ENCODE peak calls at places on chromosomes 5 and 9, in nine cellular contexts. C is ovary, J is MM.1S, Z is GM23338, T is Peyer's patch, E is HCT116, F is fibroblast of the aortic adventitia, D is heart left ventricle, N is transverse colon. H is an unnamed sample.

GRCh38 chr5:75567710-75568109 is 43.5 kb upstream of the ANKDD1B start:
- DNase-seq in C (no peak), J (no peak), Z (no peak), T (no peak), E (peak), F (peak), D (no peak), N (no peak), H (peak)

GRCh38 chr5:40410231-40410861 is 269.4 kb upstream of the PTGER4 start:
- DNase-seq in C (no peak), J (no peak), Z (no peak), T (peak), E (no peak), F (peak), D (no peak), N (no peak), H (peak)

GRCh38 chr5:54390015-54390414 is 65.5 kb upstream of the HSPB3 start:
- DNase-seq in C (no peak), J (no peak), Z (no peak), T (no peak), E (peak), F (peak), D (no peak), N (peak), H (peak)

GRCh38 chr5:133569347-133569746 is 43.0 kb downstream of the FSTL4 start:
- DNase-seq in C (no peak), J (no peak), Z (no peak), T (no peak), E (no peak), F (peak), D (no peak), N (no peak), H (peak)

GRCh38 chr5:113114559-113114958 is 138.0 kb downstream of the DCP2 start:
- DNase-seq in C (no peak), J (no peak), Z (no peak), T (no peak), E (no peak), F (no peak), D (no peak), N (no peak), H (no peak)

GRCh38 chr9:92970467-92970923 is 23.2 kb downstream of the FGD3 start:
- DNase-seq in C (no peak), J (no peak), Z (peak), T (no peak), E (no peak), F (peak), D (no peak), N (no peak), H (peak)

GRCh38 chr9:129626944-129627297 is 958 bp downstream of the NTMT1 start:
- DNase-seq in C (no peak), J (no peak), Z (no peak), T (no peak), E (no peak), F (peak), D (peak), N (no peak), H (peak)

GRCh38 chr5:1673042-1673674 is 126.5 kb downstream of the MRPL36 start:
- DNase-seq in C (no peak), J (no peak), Z (peak), T (peak), E (no peak), F (peak), D (no peak), N (no peak), H (peak)

GRCh38 chr9:19618816-19619215 is 170.0 kb downstream of the SLC24A2 start:
- DNase-seq in C (no peak), J (no peak), Z (no peak), T (no peak), E (no peak), F (no peak), D (no peak), N (no peak), H (no peak)

GRCh38 chr9:71285191-71285656 is 163.8 kb upstream of the TRPM3 start:
- DNase-seq in C (no peak), J (peak), Z (peak), T (no peak), E (peak), F (peak), D (no peak), N (peak), H (peak)

GRCh38 chr5:140345919-140346347 is 470 bp downstream of the HBEGF start:
- DNase-seq in C (peak), J (no peak), Z (peak), T (peak), E (no peak), F (peak), D (peak), N (peak), H (no peak)

GRCh38 chr5:90709323-90710148 is 150.9 kb downstream of the ADGRV1 start:
- DNase-seq in C (peak), J (peak), Z (peak), T (no peak), E (peak), F (peak), D (peak), N (peak), H (peak)

GRCh38 chr5:127951791-127952190 is 131.8 kb upstream of the SLC12A2 start:
- DNase-seq in C (no peak), J (no peak), Z (no peak), T (no peak), E (no peak), F (no peak), D (no peak), N (no peak), H (no peak)

GRCh38 chr5:107484261-107484660 is 186.5 kb downstream of the EFNA5 start:
- DNase-seq in C (no peak), J (no peak), Z (no peak), T (no peak), E (no peak), F (peak), D (no peak), N (no peak), H (no peak)

DNA sequence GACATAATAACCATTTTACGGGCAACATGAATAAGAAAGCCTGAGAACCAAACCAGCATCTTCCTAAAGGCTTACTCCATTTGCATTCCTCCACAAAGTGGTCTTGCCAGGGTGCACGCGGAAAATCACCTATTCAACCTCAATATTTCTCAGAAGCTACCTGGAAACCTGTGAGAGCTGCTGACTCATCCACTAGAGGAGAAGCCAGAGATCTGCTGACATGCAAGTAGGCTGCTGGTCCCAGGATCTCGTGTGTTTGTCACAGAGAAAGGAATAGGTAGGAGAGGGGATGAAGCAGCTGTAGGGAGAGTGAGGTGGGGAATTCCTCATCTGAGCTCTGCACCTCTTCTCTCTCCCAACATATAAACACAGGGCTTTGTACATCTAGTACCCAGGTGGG is 138.1 kb downstream of the ADAMTS12 start:
- DNase-seq in C (no peak), J (no peak), Z (no peak), T (no peak), E (no peak), F (no peak), D (no peak), N (no peak), H (no peak)
- TF ChIP-seq CTCF in C (no peak), J (no peak), Z (no peak), T (no peak), E (no peak), F (no peak), D (no peak), N (no peak), H (no peak)

GRCh38 chr9:126618590-126619335 is 5.0 kb downstream of the LMX1B start:
- DNase-seq in C (no peak), J (no peak), Z (peak), T (no peak), E (no peak), F (no peak), D (peak), N (no peak), H (no peak)
- H3K4me3 ChIP-seq in C (no peak), J (no peak), Z (peak), T (no peak), E (no peak), F (no peak), D (no peak), N (no peak), H (no peak)

GRCh38 chr5:21238786-21239185 is 1250.8 kb upstream of the CDH18 start:
- DNase-seq in C (no peak), J (no peak), Z (no peak), T (no peak), E (no peak), F (no peak), D (no peak), N (no peak), H (peak)

GRCh38 chr5:21236104-21236503 is 1248.1 kb upstream of the CDH18 start:
- DNase-seq in C (no peak), J (no peak), Z (no peak), T (no peak), E (no peak), F (no peak), D (no peak), N (no peak), H (peak)

GRCh38 chr5:21236896-21237830 is 1249.2 kb upstream of the CDH18 start:
- DNase-seq in C (no peak), J (no peak), Z (no peak), T (no peak), E (no peak), F (peak), D (no peak), N (no peak), H (peak)
- TF ChIP-seq CTCF in C (no peak), J (no peak), Z (no peak), T (no peak), E (no peak), F (no peak), D (no peak), N (no peak), H (no peak)

DNA sequence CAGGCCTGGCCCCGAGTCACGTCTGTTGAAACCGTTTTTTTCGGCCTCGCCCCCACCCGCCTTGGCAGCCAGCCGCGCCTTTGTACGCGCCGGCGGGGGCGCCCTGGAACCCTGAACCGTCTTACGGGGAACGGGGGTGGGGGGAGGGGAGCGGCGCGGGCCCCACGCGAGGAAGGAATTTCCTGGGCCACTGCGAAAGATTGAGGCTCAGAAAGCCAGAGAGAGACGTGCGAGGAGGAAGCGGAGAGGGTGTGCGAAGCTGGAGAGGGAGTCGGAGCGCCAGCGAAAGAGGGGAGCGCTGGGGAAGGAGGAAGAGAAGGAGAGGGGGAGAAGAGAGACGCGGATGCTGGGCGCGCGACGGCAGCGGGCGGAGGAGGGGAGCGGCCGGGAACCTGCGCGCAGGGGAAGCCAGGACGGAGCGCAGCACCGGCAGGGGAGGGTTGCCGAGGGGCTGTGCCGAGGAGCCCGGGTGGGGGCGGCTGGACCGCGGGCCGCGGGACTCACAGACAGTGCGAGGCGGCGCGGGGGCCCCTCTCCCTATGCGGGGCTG is 4.6 kb upstream of the PRDM12 start:
- DNase-seq in C (no peak), J (no peak), Z (peak), T (no peak), E (no peak), F (no peak), D (no peak), N (no peak), H (no peak)
- H3K4me3 ChIP-seq in C (no peak), J (no peak), Z (peak), T (no peak), E (no peak), F (no peak), D (peak), N (no peak), H (no peak)

DNA sequence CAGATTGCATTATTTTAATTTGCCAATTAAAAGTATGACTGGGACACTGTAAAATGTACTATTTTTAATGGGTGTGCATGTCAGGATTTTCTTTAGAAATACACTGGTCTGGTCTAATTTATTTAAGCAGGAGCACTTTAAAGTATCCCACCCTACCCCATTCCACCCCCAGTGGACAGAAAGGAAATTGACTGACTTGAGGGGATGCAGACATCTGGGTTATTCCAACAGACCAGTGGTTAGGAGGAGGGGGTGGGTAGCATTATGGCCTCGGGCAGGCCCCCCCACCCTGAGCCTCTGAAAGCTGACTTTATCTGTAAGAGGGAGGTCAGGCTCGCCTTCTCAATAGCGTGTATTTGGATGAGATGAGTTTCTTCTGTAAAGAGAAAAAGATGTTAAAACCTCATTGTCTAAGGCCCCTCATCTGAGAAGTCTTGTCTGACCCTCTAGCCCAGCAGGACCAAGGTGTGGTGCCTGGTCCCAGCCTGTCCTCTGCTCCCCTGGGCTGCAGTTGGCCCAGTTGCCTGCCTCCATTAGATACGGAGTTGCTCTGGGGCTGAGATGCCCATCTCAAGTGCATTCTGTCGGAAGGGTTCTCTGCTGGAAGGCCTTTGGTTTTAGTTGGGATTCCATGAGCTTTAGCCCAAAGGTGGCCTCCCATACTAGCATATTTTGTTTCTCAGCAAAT is 4.4 kb downstream of the HNRNPAB start:
- DNase-seq in C (no peak), J (no peak), Z (peak), T (no peak), E (no peak), F (no peak), D (peak), N (no peak), H (no peak)
- TF ChIP-seq CTCF in C (no peak), J (peak), Z (no peak), T (no peak), E (peak), F (peak), D (no peak), N (no peak), H (peak)

GRCh38 chr9:96555567-96556386 is 63.9 kb downstream of the CDC14B start:
- DNase-seq in C (no peak), J (no peak), Z (no peak), T (no peak), E (no peak), F (peak), D (no peak), N (no peak), H (peak)
- H3K4me3 ChIP-seq in C (no peak), J (no peak), Z (no peak), T (no peak), E (no peak), F (no peak), D (no peak), N (no peak), H (no peak)

GRCh38 chr5:100790170-100790665 is 112.9 kb downstream of the ST8SIA4 start:
- DNase-seq in C (no peak), J (peak), Z (peak), T (no peak), E (no peak), F (no peak), D (no peak), N (peak), H (no peak)
- TF ChIP-seq CTCF in C (no peak), J (peak), Z (peak), T (no peak), E (peak), F (no peak), D (no peak), N (no peak), H (no peak)

GRCh38 chr9:120416816-120417427 is 163.0 kb downstream of the CDK5RAP2 start:
- DNase-seq in C (no peak), J (no peak), Z (no peak), T (no peak), E (no peak), F (no peak), D (no peak), N (no peak), H (no peak)

GRCh38 chr9:120410925-120411501 is 169.0 kb downstream of the CDK5RAP2 start:
- DNase-seq in C (no peak), J (no peak), Z (no peak), T (no peak), E (no peak), F (peak), D (no peak), N (no peak), H (no peak)

GRCh38 chr9:120412425-120412951 is 167.5 kb downstream of the CDK5RAP2 start:
- DNase-seq in C (no peak), J (no peak), Z (peak), T (no peak), E (no peak), F (peak), D (no peak), N (no peak), H (peak)

GRCh38 chr9:120411862-120412424 is 168.0 kb downstream of the CDK5RAP2 start:
- DNase-seq in C (no peak), J (no peak), Z (peak), T (no peak), E (no peak), F (no peak), D (no peak), N (no peak), H (no peak)

DNA sequence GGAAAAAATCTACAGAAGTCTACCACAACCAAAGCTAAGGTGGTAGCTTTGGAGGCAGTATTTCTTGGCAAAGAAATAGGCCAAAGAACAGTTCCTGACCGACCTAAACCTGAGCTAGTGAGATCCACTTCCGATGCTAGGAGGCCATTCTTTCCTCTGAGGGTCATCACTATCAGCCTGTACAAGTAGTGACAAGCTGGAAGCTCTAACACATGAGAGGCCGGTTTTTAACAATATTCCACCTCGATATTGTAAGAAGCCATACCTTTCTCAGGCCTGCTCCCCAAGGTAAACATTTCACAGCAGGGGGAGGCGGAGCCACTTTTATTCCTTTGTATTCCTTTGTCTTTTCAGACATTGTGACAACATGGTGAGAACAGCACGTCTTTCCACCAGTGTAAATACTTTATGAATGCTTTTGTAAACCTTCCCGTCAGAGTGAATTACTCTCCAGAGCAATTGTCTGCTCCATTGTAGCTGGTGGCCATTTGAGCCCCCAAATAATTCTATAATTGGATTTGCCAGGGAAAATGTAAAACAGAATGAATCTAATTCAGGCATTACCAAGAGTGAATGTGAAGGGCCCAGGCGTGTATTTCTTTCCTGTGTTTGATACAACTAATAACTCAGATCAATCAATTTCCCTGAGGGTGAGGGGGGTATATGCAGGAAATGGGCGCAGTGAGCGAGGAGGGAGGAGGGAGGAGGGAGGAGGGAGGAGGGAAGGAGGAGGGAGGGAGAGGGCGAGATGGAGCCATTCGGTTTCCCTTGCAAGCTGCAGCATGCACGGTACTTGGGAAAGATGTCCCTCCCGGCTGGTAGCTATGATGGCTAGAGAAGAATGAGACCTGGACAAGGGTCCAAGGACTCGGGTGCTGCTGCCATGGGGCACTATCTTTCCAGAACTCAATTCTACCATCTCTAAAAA is 166.6 kb downstream of the CDK5RAP2 start:
- DNase-seq in C (no peak), J (no peak), Z (peak), T (no peak), E (no peak), F (no peak), D (no peak), N (no peak), H (peak)
- H3K4me3 ChIP-seq in C (no peak), J (no peak), Z (peak), T (no peak), E (no peak), F (no peak), D (no peak), N (no peak), H (no peak)